ENCODE peak calls at places on chromosomes 16 and 17, in four cellular contexts. One of them, this sample, is unnamed. For H3K27me3, the result is how much of the 10 kb centered on the place peaks cover.

GRCh38 chr17:61459968-61460718 is 7.9 kb downstream of the TBX4 start:
- DNase-seq in GM23338: no peak
- DNase-seq in SK-N-SH: no peak
- DNase-seq in testis: no peak
- DNase-seq in this sample: no peak

GRCh38 chr17:56661906-56662305 is 68.4 kb downstream of the NOG start:
- DNase-seq in GM23338: no peak
- DNase-seq in SK-N-SH: no peak
- DNase-seq in testis: no peak
- DNase-seq in this sample: no peak

GRCh38 chr17:67931227-67931626 is 65.0 kb downstream of the C17orf58 start:
- DNase-seq in GM23338: no peak
- DNase-seq in SK-N-SH: no peak
- DNase-seq in testis: no peak
- DNase-seq in this sample: no peak

GRCh38 chr17:42050360-42051012 is at the start of gene C17orf113:
- DNase-seq in GM23338: peak
- DNase-seq in SK-N-SH: peak
- DNase-seq in testis: peak
- DNase-seq in this sample: no peak

GRCh38 chr16:23466162-23466885 is 13.3 kb upstream of the COG7 start:
- DNase-seq in GM23338: no peak
- DNase-seq in SK-N-SH: no peak
- DNase-seq in testis: no peak
- DNase-seq in this sample: peak

GRCh38 chr17:56305017-56305416 is 151.7 kb downstream of the ANKFN1 start:
- DNase-seq in GM23338: peak
- DNase-seq in SK-N-SH: no peak
- DNase-seq in testis: no peak
- DNase-seq in this sample: no peak

GRCh38 chr16:12613131-12613991 is 190.3 kb downstream of the CPPED1 start:
- DNase-seq in GM23338: peak
- DNase-seq in SK-N-SH: no peak
- DNase-seq in testis: no peak
- DNase-seq in this sample: peak

GRCh38 chr16:5709889-5710288 is 612.3 kb upstream of the EEF2KMT start:
- DNase-seq in GM23338: peak
- DNase-seq in SK-N-SH: no peak
- DNase-seq in testis: no peak
- DNase-seq in this sample: no peak

GRCh38 chr17:8015957-8016631 is 13.7 kb downstream of the GUCY2D start:
- DNase-seq in GM23338: peak
- DNase-seq in SK-N-SH: peak
- DNase-seq in testis: no peak
- DNase-seq in this sample: no peak

GRCh38 chr17:28038802-28039600 is 3.5 kb upstream of the NLK start:
- DNase-seq in GM23338: no peak
- DNase-seq in SK-N-SH: no peak
- DNase-seq in testis: no peak
- DNase-seq in this sample: peak

GRCh38 chr16:79272141-79272577 is 328.4 kb downstream of the MAF start:
- DNase-seq in GM23338: no peak
- DNase-seq in SK-N-SH: no peak
- DNase-seq in testis: no peak
- DNase-seq in this sample: no peak

GRCh38 chr17:19239544-19239943 is 2.4 kb downstream of the EPN2 start:
- DNase-seq in GM23338: no peak
- DNase-seq in SK-N-SH: no peak
- DNase-seq in testis: peak
- DNase-seq in this sample: no peak

GRCh38 chr17:42424991-42425610 is 2.0 kb upstream of the CAVIN1 start:
- DNase-seq in GM23338: no peak
- DNase-seq in SK-N-SH: no peak
- DNase-seq in testis: no peak
- DNase-seq in this sample: no peak

GRCh38 chr17:41510251-41511065 is 5.0 kb upstream of the KRT13 start:
- DNase-seq in GM23338: peak
- DNase-seq in SK-N-SH: no peak
- DNase-seq in testis: no peak
- DNase-seq in this sample: no peak

GRCh38 chr17:12567077-12568053 is 98.3 kb upstream of the MYOCD start:
- DNase-seq in GM23338: no peak
- DNase-seq in SK-N-SH: no peak
- DNase-seq in testis: no peak
- DNase-seq in this sample: no peak

GRCh38 chr16:21084631-21085235 is 65.9 kb downstream of the DNAH3 start:
- DNase-seq in GM23338: no peak
- DNase-seq in SK-N-SH: no peak
- DNase-seq in testis: no peak
- DNase-seq in this sample: no peak

GRCh38 chr17:10119203-10120112 is 78.9 kb downstream of the GAS7 start:
- DNase-seq in GM23338: peak
- DNase-seq in SK-N-SH: no peak
- DNase-seq in testis: no peak
- DNase-seq in this sample: no peak

GRCh38 chr17:7558544-7559306 is at the start of gene TNFSF13:
- DNase-seq in GM23338: no peak
- DNase-seq in SK-N-SH: peak
- DNase-seq in testis: peak
- DNase-seq in this sample: no peak

GRCh38 chr17:15884731-15885130 is 60.2 kb upstream of the ADORA2B start:
- DNase-seq in GM23338: no peak
- DNase-seq in SK-N-SH: no peak
- DNase-seq in testis: no peak
- DNase-seq in this sample: no peak

GRCh38 chr17:48627625-48628510 is 1.7 kb upstream of the HOXB9 start:
- DNase-seq in GM23338: no peak
- DNase-seq in SK-N-SH: no peak
- DNase-seq in testis: no peak
- DNase-seq in this sample: no peak
- H3K27me3 ChIP-seq in GM23338: half or more
- H3K27me3 ChIP-seq in SK-N-SH: half or more
- H3K27me3 ChIP-seq in testis: under half
- H3K27me3 ChIP-seq in this sample: half or more

DNA sequence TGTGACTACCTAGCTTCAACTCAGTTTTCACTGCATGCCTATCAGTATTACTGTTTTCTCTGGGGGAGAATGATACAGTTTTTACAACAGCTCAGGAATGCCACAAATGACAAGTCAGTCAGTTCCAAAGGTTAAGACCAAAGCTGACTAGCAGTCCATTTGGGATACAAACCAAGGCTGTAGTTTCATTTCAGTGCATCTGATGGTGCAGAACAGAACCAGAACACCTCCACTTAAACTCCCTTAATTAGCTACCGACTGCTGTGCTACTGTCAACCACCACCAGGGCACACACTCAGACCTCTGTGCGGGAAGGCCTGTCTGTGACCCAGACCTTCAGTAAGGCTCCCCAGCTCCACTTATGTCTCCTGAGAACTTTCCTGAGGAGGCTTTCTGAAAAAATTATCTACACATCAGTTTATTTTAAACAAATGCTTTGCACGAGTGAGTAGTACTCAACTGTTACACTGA is 20.4 kb downstream of the NFE2L1 start:
- DNase-seq in GM23338: peak
- DNase-seq in SK-N-SH: no peak
- DNase-seq in testis: no peak
- DNase-seq in this sample: peak
- TF ChIP-seq CTCF in GM23338: peak
- TF ChIP-seq CTCF in SK-N-SH: peak
- TF ChIP-seq CTCF in testis: peak
- TF ChIP-seq CTCF in this sample: peak

GRCh38 chr17:44688200-44688599 is 1.4 kb downstream of the CCDC43 start:
- DNase-seq in GM23338: no peak
- DNase-seq in SK-N-SH: no peak
- DNase-seq in testis: no peak
- DNase-seq in this sample: no peak
- H3K4me3 ChIP-seq in GM23338: peak
- H3K4me3 ChIP-seq in SK-N-SH: peak
- H3K4me3 ChIP-seq in testis: no peak
- H3K4me3 ChIP-seq in this sample: no peak

DNA sequence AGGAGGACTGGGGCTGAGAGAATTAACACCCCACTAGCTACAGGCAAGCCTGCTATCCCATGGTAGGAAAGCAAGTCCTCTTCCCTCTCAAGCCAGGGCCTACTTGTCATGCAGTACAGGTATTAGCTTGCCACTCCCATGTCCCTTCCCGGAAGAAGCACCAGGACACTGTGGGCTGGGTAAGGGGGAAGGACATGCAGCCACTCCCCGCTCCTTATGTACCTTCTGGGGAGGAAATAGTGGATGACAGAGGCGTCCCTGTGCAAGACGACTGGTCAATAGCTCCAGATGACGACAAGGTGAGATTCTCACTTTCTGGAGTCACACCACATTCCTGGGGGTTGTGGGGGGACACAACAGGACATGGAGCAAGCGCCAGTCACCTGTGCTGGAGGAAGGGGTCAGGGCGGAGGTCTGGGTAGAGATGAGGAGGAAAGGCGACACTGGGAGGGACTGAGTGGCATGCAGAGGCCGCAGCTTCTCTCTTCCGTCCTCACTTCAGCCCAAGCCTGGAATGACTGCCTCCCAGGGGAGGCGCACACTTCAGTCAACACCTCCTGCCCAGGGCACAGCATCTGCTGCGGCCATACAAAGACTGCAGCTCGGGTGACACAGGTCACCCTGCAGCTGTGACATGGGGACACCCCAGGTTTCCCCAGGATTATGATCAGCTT is 15.1 kb upstream of the FOXJ1 start:
- DNase-seq in GM23338: no peak
- DNase-seq in SK-N-SH: no peak
- DNase-seq in testis: no peak
- DNase-seq in this sample: no peak
- H3K27me3 ChIP-seq in GM23338: under half
- H3K27me3 ChIP-seq in SK-N-SH: under half
- H3K27me3 ChIP-seq in testis: under half
- H3K27me3 ChIP-seq in this sample: under half

GRCh38 chr17:50361561-50362480 is 11.2 kb downstream of the MRPL27 start:
- DNase-seq in GM23338: peak
- DNase-seq in SK-N-SH: peak
- DNase-seq in testis: peak
- DNase-seq in this sample: no peak

GRCh38 chr17:50364061-50364458 is 8.9 kb downstream of the MRPL27 start:
- DNase-seq in GM23338: no peak
- DNase-seq in SK-N-SH: no peak
- DNase-seq in testis: no peak
- DNase-seq in this sample: no peak

GRCh38 chr17:50362661-50363060 is 10.3 kb downstream of the MRPL27 start:
- DNase-seq in GM23338: no peak
- DNase-seq in SK-N-SH: no peak
- DNase-seq in testis: no peak
- DNase-seq in this sample: no peak

GRCh38 chr17:50364715-50365114 is 8.3 kb downstream of the MRPL27 start:
- DNase-seq in GM23338: peak
- DNase-seq in SK-N-SH: no peak
- DNase-seq in testis: no peak
- DNase-seq in this sample: no peak

DNA sequence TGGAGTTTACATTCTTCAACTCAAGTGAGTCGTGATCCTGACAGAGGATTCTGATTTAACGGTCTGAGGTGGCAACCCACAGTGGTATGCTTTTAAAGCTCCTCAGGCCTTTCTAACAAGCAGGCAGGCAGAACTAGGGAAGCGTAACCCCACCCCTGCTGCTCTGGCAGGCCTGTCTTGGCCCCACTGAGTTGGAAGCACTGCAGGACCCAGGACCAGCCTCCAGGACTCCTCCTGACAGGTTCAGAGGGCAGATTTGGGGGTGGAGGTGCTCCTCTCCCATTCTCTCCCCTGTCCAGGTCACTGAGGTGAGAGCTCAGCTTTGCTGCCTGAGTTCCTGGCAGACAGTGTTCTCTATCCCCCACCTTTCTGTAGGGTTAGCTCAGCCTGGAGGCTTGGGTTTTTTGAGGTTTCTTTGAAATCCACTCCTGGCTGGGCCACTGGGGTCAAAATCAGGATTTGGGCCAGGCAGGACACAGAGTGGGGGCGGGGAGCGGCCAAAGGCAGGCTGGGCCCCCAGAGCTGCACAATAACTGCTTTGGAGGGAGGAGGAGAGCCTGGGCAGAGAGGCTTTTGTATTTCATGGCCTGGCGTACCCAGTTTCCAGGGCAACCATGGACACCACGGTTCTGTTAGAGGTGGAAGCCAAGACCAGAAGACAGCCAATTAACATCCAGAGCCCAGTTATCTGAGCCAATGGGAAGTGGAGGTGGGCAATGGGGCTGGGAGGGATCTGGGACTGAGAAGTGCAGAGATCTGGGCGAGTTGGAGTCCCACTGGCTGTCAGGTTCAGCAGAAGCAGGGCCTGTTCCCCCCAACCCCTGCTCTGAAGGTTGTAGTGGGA is 9.5 kb downstream of the MRPL27 start:
- DNase-seq in GM23338: peak
- DNase-seq in SK-N-SH: peak
- DNase-seq in testis: peak
- DNase-seq in this sample: no peak
- TF ChIP-seq CTCF in GM23338: no peak
- TF ChIP-seq CTCF in SK-N-SH: no peak
- TF ChIP-seq CTCF in testis: no peak
- TF ChIP-seq CTCF in this sample: no peak

GRCh38 chr17:82035956-82036633 is 1.4 kb downstream of the DCXR start:
- DNase-seq in GM23338: no peak
- DNase-seq in SK-N-SH: no peak
- DNase-seq in testis: no peak
- DNase-seq in this sample: no peak
- H3K4me3 ChIP-seq in GM23338: peak
- H3K4me3 ChIP-seq in SK-N-SH: peak
- H3K4me3 ChIP-seq in testis: no peak
- H3K4me3 ChIP-seq in this sample: peak

DNA sequence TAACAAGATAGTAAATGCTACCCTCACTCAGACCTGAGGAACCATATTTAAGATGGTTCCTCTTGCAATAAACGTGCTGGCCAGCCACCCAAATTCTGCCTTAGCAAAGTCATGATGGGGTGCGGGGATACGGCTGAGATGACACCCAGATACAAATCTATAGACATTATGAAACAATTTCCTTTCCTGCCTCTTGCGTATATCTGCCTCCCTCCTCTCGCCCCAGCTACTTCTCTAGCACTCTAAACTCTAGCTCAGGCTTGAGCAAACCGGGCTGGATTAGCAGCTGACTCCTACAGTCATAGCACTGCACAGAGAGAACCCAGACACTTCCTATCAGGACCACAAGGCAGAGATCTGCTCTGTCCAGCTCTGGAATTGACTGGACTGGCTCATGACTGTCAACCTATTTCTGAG is 22.3 kb downstream of the CD300LF start:
- DNase-seq in GM23338: no peak
- DNase-seq in SK-N-SH: no peak
- DNase-seq in testis: peak
- DNase-seq in this sample: no peak
- H3K27me3 ChIP-seq in GM23338: under half
- H3K27me3 ChIP-seq in SK-N-SH: under half
- H3K27me3 ChIP-seq in testis: under half
- H3K27me3 ChIP-seq in this sample: under half